ENCODE peak calls at places on chromosomes 5 and 9, in five cellular contexts. R is spleen, J is adrenal gland, H is uterus, O is heart left ventricle. C is an unnamed sample.

GRCh38 chr5:74073257-74073656 is 447.3 kb downstream of the ARHGEF28 start:
- DNase-seq in R (no peak), O (no peak), H (no peak), J (no peak), C (no peak)

GRCh38 chr9:75551866-75552265 is 338.6 kb upstream of the PCSK5 start:
- DNase-seq in J (no peak), H (no peak), O (no peak), R (no peak), C (no peak)

GRCh38 chr9:130938652-130939404 is at the start of gene FIBCD1:
- DNase-seq in J (no peak), H (no peak), R (no peak), O (peak; percentile 25), C (peak; percentile 66)

GRCh38 chr9:123456011-123456410 is 100.0 kb downstream of the CRB2 start:
- DNase-seq in J (no peak), R (peak; percentile 1), H (no peak), O (no peak), C (peak; percentile 80)

GRCh38 chr5:132259061-132259851 is 1.8 kb downstream of the PDLIM4 start:
- DNase-seq in O (peak; percentile 79), J (peak; percentile 90), H (peak; percentile 76), R (peak; percentile 73), C (peak; percentile 56)

GRCh38 chr5:5135957-5136676 is 4.0 kb upstream of the ADAMTS16 start:
- DNase-seq in R (no peak), O (no peak), J (no peak), H (no peak), C (no peak)

GRCh38 chr5:20286512-20286911 is 298.5 kb upstream of the CDH18 start:
- DNase-seq in O (no peak), H (no peak), J (no peak), R (no peak), C (no peak)

GRCh38 chr5:170642066-170642735 is 138.4 kb downstream of the KCNIP1 start:
- DNase-seq in R (peak; percentile 38), J (no peak), O (no peak), H (no peak), C (no peak)

GRCh38 chr9:126992427-126992826 is 77.8 kb downstream of the RALGPS1 start:
- DNase-seq in O (no peak), J (no peak), R (no peak), H (no peak), C (no peak)

GRCh38 chr9:81530846-81531245 is 158.5 kb downstream of the TLE1 start:
- DNase-seq in J (no peak), H (no peak), R (no peak), O (no peak), C (no peak)

GRCh38 chr9:84667571-84668203 is 1.8 kb upstream of the NTRK2 start:
- DNase-seq in O (no peak), H (no peak), J (no peak), R (no peak), C (no peak)
- H3K4me3 ChIP-seq in O (peak overlapping the region; percentile 65), H (peak overlapping the region; percentile 40), J (peak overlapping the region; percentile 46), R (peak overlapping the region; percentile 46), C (peak overlapping the region; percentile 31)

GRCh38 chr9:36923025-36923625 is 110.9 kb downstream of the PAX5 start:
- DNase-seq in R (no peak), J (no peak), H (no peak), O (no peak), C (no peak)
- TF ChIP-seq POLR2A in R (no peak), J (no peak), H (no peak), O (no peak), C (no peak)

GRCh38 chr5:3592298-3592697 is 3.3 kb upstream of the IRX1 start:
- DNase-seq in H (no peak), O (no peak), R (no peak), J (no peak), C (no peak)
- H3K27me3 ChIP-seq in H (peaks cover 69% of the 10 kb centered on the region), O (peaks cover 83% of the 10 kb centered on the region), R (peaks cover 98% of the 10 kb centered on the region), J (peaks cover 61% of the 10 kb centered on the region), C (peaks cover 96% of the 10 kb centered on the region)

DNA sequence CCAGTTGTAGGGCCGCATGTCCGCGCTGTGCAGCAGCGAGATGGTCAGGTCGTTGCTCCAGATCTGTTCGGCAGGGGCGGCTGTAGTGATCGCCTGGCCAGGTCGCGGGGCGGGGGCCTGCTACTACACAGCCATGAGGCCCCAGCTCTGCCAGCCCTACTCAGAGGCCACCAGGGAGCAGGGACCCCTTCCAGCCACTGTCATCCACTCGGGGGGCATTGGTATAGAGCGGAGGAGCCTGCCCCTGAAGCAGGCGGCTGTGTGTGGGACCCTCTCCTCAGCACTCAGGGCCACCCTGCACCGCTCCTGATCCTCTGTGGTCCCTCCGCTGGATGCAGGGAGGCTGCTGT is 1.7 kb downstream of the FBXW5 start:
- DNase-seq in H (no peak), O (no peak), J (no peak), R (no peak), C (no peak)
- H3K4me3 ChIP-seq in H (peak overlapping the region; percentile 84), O (peak overlapping the region; percentile 90), J (peak overlapping the region; percentile 100), R (peak overlapping the region; percentile 89), C (peak overlapping the region; percentile 97)

DNA sequence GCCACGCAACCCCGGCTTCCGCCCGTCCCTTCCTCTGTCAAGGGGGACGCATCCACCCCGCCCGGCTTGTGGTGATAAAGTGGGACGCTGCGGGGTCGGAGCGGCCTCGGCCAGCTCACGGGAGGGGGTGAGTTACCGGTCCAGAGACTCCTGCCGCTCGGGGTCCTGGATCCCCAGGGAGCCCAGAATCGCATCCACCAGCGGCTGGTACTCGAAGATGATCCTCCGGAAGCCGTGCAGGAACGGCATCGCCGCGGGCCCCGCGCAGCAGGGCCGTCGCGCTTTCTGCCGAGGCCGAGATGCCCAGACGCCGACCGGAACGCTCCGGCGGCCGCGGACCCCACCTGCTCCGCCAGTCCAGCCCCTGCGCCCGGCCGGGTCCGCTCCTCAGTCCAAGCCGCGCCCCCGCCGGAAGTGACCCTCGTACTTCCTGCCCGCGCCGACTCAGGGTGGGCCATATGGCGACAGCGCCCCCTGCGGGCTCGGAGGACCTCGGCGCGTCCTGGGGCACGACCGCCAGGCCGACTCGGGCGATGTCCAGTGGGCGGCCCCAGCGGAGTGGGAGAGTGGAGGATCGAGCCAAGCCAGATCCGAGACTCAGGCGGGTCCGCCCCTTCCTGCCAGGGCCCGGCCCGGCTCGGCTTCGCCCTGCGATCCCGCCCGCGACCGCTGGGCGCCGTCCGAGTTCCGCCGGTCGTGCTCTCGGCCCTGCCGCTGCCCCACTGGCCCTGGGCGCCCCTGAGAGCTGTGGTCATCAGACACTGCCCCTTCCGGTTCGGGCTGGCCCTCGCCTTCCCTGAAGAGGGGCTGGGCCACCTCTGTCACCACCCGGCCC is at the start of gene ASB6:
- DNase-seq in O (peak; percentile 98), J (peak; percentile 98), H (peak; percentile 99), R (peak; percentile 99), C (peak; percentile 98)
- TF ChIP-seq POLR2A in O (no peak), J (peak; percentile 41), H (peak; percentile 75), R (no peak), C (peak; percentile 67)

GRCh38 chr9:1048853-1049252 is 1.3 kb upstream of the DMRT2 start:
- DNase-seq in R (no peak), H (no peak), O (no peak), J (no peak), C (no peak)
- H3K27me3 ChIP-seq in R (peaks cover 100% of the 10 kb centered on the region), H (peaks cover 59% of the 10 kb centered on the region), O (peaks cover 61% of the 10 kb centered on the region), J (peaks cover 96% of the 10 kb centered on the region), C (peaks cover 100% of the 10 kb centered on the region)

GRCh38 chr5:520850-521226 is 3.4 kb downstream of the SLC9A3 start:
- DNase-seq in H (no peak), R (no peak), J (no peak), O (no peak), C (no peak)

GRCh38 chr5:523658-524441 is 399 bp downstream of the SLC9A3 start:
- DNase-seq in J (no peak), H (no peak), O (no peak), R (no peak), C (no peak)

GRCh38 chr5:525164-525761 is 1.0 kb upstream of the SLC9A3 start:
- DNase-seq in O (no peak), R (no peak), H (no peak), J (no peak), C (no peak)

GRCh38 chr5:524442-525163 is at the start of gene SLC9A3:
- DNase-seq in H (no peak), O (no peak), J (no peak), R (no peak), C (no peak)

GRCh38 chr5:522899-523657 is 1.2 kb downstream of the SLC9A3 start:
- DNase-seq in R (no peak), J (no peak), O (no peak), H (no peak), C (peak; percentile 55)
- H3K4me3 ChIP-seq in R (no peak overlapping the region), J (no peak overlapping the region), O (no peak overlapping the region), H (no peak overlapping the region), C (no peak overlapping the region)

GRCh38 chr5:112703866-112704820 is 33.5 kb upstream of the APC start:
- DNase-seq in H (no peak), J (no peak), R (no peak), O (peak; percentile 52), C (no peak)

GRCh38 chr5:112706446-112707016 is 31.2 kb upstream of the APC start:
- DNase-seq in J (no peak), O (no peak), R (no peak), H (no peak), C (no peak)

GRCh38 chr5:112710896-112711295 is 26.8 kb upstream of the APC start:
- DNase-seq in J (no peak), R (no peak), H (no peak), O (no peak), C (no peak)

GRCh38 chr5:112709416-112709815 is 28.3 kb upstream of the APC start:
- DNase-seq in R (no peak), J (no peak), O (no peak), H (no peak), C (no peak)

DNA sequence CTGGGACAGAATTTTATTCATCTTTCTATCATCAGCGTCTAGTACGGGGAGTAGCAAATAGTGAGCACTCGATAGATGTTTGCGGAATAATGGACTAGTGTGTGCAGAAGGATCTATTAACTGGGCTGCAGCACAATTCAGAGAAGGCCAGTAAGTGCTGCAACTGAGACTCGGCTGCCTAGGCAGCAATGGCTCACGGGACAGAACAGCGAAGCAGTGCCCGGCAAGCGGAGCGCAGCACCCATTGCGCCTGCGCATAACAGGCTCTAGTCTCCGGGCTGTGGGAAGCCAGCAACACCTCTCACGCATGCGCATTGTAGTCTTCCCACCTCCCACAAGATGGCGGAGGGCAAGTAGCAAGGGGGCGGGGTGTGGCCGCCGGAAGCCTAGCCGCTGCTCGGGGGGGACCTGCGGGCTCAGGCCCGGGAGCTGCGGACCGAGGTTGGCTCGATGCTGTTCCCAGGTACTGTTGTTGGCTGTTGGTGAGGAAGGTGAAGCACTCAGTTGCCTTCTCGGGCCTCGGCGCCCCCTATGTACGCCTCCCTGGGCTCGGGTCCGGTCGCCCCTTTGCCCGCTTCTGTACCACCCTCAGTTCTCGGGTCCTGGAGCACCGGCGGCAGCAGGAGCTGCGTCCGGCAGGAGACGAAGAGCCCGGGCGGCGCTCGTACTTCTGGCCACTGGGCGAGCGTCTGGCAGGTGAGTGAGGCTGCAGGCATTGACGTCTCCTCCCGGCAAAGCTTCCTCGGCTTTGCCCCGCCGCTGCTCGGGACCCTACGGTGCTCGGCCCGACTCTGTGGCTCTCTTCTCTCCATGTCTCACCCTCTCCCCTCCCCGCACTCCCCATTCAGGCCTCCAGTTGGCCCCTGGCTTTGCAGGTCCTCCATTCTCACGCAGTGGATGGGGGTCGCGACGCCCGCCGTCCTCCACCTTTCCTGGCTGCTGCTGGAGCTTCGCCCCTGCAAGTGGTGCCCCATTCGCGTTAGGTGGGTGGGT is 30.2 kb upstream of the APC start:
- DNase-seq in R (peak; percentile 99), O (peak; percentile 100), H (peak; percentile 97), J (peak; percentile 99), C (peak; percentile 98)
- TF ChIP-seq POLR2A in R (no peak), O (no peak), H (peak; percentile 70), J (peak; percentile 48), C (peak; percentile 77)

C was measured in transverse colon.